ENCODE peak calls at places on chromosome 1, in six cellular contexts. F is ovary, H is amniotic stem cell, M is NCI-H460, X is GM23248, D is activated gamma-delta T cell treated with Interleukin-2 at 50 U/mL for 16 hours. R is an unnamed sample.

GRCh38 chr1:27070390-27071048 is 57.9 kb upstream of the TENT5B start:
- DNase-seq in M (no peak), H (no peak), F (no peak), X (no peak), D (no peak), R (no peak)

GRCh38 chr1:93521618-93522017 is 73.7 kb downstream of the FNBP1L start:
- DNase-seq in X (no peak), D (no peak), M (no peak), H (no peak), F (no peak), R (no peak)

GRCh38 chr1:193479187-193479586 is 292.8 kb upstream of the B3GALT2 start:
- DNase-seq in D (peak), F (no peak), X (no peak), H (no peak), M (no peak), R (no peak)

GRCh38 chr1:116923421-116923820 is 13.7 kb downstream of the PTGFRN start:
- DNase-seq in H (no peak), F (no peak), D (no peak), M (no peak), X (peak), R (peak)

GRCh38 chr1:107526524-107527198 is 385.8 kb downstream of the NTNG1 start:
- DNase-seq in D (no peak), F (no peak), H (no peak), X (no peak), M (no peak), R (no peak)

GRCh38 chr1:197413564-197413963 is 145.5 kb downstream of the CRB1 start:
- DNase-seq in F (no peak), M (no peak), X (no peak), D (no peak), H (no peak), R (no peak)

GRCh38 chr1:198108646-198109045 is 48.2 kb upstream of the NEK7 start:
- DNase-seq in H (no peak), D (no peak), X (no peak), M (no peak), F (no peak), R (no peak)

GRCh38 chr1:159925713-159926066 is 383 bp upstream of the TAGLN2 start:
- DNase-seq in F (peak), X (no peak), H (no peak), D (no peak), M (no peak), R (no peak)

GRCh38 chr1:2514863-2515762 is 11.3 kb downstream of the PANK4 start:
- DNase-seq in F (no peak), H (no peak), D (no peak), M (no peak), X (no peak), R (no peak)

GRCh38 chr1:20603473-20604464 is 14.9 kb downstream of the CDA start:
- DNase-seq in F (no peak), D (no peak), H (peak), M (no peak), X (peak), R (peak)

GRCh38 chr1:21669287-21670058 is at the start of gene RAP1GAP:
- DNase-seq in H (no peak), F (no peak), X (peak), M (no peak), D (no peak), R (peak)

GRCh38 chr1:38608202-38608864 is 251.2 kb downstream of the RRAGC start:
- DNase-seq in M (no peak), F (no peak), D (no peak), X (peak), H (no peak), R (peak)

GRCh38 chr1:76939107-76939816 is 72.0 kb downstream of the ST6GALNAC5 start:
- DNase-seq in F (no peak), X (peak), D (no peak), M (no peak), H (no peak), R (peak)

GRCh38 chr1:153534933-153535663 is 693 bp downstream of the S100A6 start:
- DNase-seq in F (peak), X (peak), M (peak), H (no peak), D (peak), R (no peak)

GRCh38 chr1:38875811-38876210 is 2.7 kb upstream of the MYCBP start:
- DNase-seq in H (no peak), M (no peak), F (no peak), X (no peak), D (no peak), R (no peak)

GRCh38 chr1:246210751-246211150 is 296.3 kb downstream of the SMYD3 start:
- DNase-seq in X (no peak), D (no peak), M (no peak), F (no peak), H (no peak), R (no peak)

GRCh38 chr1:45246760-45247159 is 40.4 kb upstream of the ZSWIM5 start:
- DNase-seq in D (no peak), H (peak), M (no peak), F (no peak), X (peak), R (no peak)

GRCh38 chr1:155938220-155938627 is 3.2 kb upstream of the RXFP4 start:
- DNase-seq in X (peak), F (no peak), H (no peak), D (no peak), M (peak), R (peak)

GRCh38 chr1:66239834-66240233 is 294.1 kb upstream of the SGIP1 start:
- DNase-seq in M (no peak), D (no peak), H (no peak), X (peak), F (no peak), R (no peak)

GRCh38 chr1:244599937-244600350 is 53.0 kb upstream of the DESI2 start:
- DNase-seq in X (peak), D (no peak), M (peak), H (peak), F (peak), R (no peak)

GRCh38 chr1:55250399-55251075 is 35.4 kb upstream of the USP24 start:
- DNase-seq in M (no peak), H (no peak), X (peak), D (no peak), F (no peak), R (no peak)

GRCh38 chr1:108609483-108610066 is 49.7 kb downstream of the EEIG2 start:
- DNase-seq in D (no peak), H (no peak), F (peak), M (no peak), X (no peak), R (no peak)

GRCh38 chr1:159884296-159884695 is 15.7 kb downstream of the CFAP45 start:
- DNase-seq in F (no peak), D (no peak), X (no peak), M (no peak), H (no peak), R (no peak)

GRCh38 chr1:97297611-97298010 is 576.0 kb downstream of the PTBP2 start:
- DNase-seq in D (no peak), X (no peak), M (no peak), F (no peak), H (no peak), R (no peak)

GRCh38 chr1:107879927-107880326 is 85.1 kb downstream of the VAV3 start:
- DNase-seq in H (no peak), X (no peak), M (no peak), D (no peak), F (no peak), R (peak)

GRCh38 chr1:94319319-94320180 is 82.2 kb upstream of the ARHGAP29 start:
- DNase-seq in M (no peak), F (no peak), D (no peak), X (no peak), H (no peak), R (no peak)

GRCh38 chr1:1020000-1020404 is at the start of gene AGRN:
- DNase-seq in F (no peak), X (peak), H (no peak), M (no peak), D (no peak), R (peak)

GRCh38 chr1:205240569-205240968 is 12.8 kb downstream of the TMCC2 start:
- DNase-seq in H (no peak), X (no peak), M (no peak), F (no peak), D (no peak), R (no peak)

GRCh38 chr1:217586586-217586985 is 44.3 kb downstream of the GPATCH2 start:
- DNase-seq in F (no peak), D (no peak), X (no peak), M (no peak), H (no peak), R (no peak)

GRCh38 chr1:168195199-168196135 is 16.7 kb downstream of the TIPRL start:
- DNase-seq in F (no peak), X (no peak), M (no peak), H (no peak), D (no peak), R (no peak)

GRCh38 chr1:168285419-168285790 is 4.7 kb downstream of the TBX19 start:
- DNase-seq in M (no peak), H (no peak), X (no peak), D (no peak), F (no peak), R (no peak)

GRCh38 chr1:231241751-231242150 is 739 bp downstream of the GNPAT start:
- DNase-seq in F (no peak), H (no peak), X (peak), D (no peak), M (no peak), R (peak)

GRCh38 chr1:76256289-76257223 is 182.0 kb downstream of the ST6GALNAC3 start:
- DNase-seq in H (no peak), X (no peak), M (no peak), F (no peak), D (no peak), R (no peak)

R was measured in cardiac muscle cell.